ENCODE peak calls at places on chromosomes 2 and 18, in ten cellular contexts. Y, U, I, Z, X, R, N, G, C and J are unnamed samples.

GRCh38 chr2:66761826-66762225 is 326.9 kb downstream of the MEIS1 start:
- DNase-seq in Y (no peak), U (no peak), I (no peak), Z (no peak), X (no peak), R (no peak), N (no peak), G (no peak), C (no peak), J (no peak)

GRCh38 chr18:58590231-58590630 is 38.7 kb downstream of the ALPK2 start:
- DNase-seq in Y (no peak), U (no peak), I (no peak), Z (no peak), X (no peak), R (no peak), N (no peak), G (no peak), C (no peak), J (no peak)

GRCh38 chr18:58527116-58528010 is 101.5 kb downstream of the ALPK2 start:
- DNase-seq in Y (no peak), U (no peak), I (no peak), Z (no peak), X (no peak), R (no peak), N (no peak), G (no peak), C (no peak), J (no peak)

GRCh38 chr2:165070089-165070488 is 114.8 kb upstream of the SLC38A11 start:
- DNase-seq in Y (no peak), U (no peak), I (no peak), Z (no peak), X (no peak), R (no peak), N (peak; percentile 21), G (no peak), C (no peak), J (no peak)

GRCh38 chr2:160220001-160220400 is 19.9 kb upstream of the ITGB6 start:
- DNase-seq in Y (no peak), U (no peak), I (no peak), Z (no peak), X (no peak), R (no peak), N (no peak), G (no peak), C (no peak), J (no peak)

GRCh38 chr2:193895226-193895625 is 1700.5 kb upstream of the TMEFF2 start:
- DNase-seq in Y (no peak), U (no peak), I (no peak), Z (peak; percentile 17), X (no peak), R (no peak), N (no peak), G (no peak), C (no peak), J (no peak)

GRCh38 chr2:51795248-51795888 is 763.4 kb upstream of the NRXN1 start:
- DNase-seq in Y (peak; percentile 28), U (no peak), I (no peak), Z (peak; percentile 14), X (no peak), R (no peak), N (no peak), G (peak; percentile 88), C (no peak), J (no peak)

GRCh38 chr2:6524678-6525367 is 340.9 kb downstream of the CMPK2 start:
- DNase-seq in Y (no peak), U (no peak), I (no peak), Z (no peak), X (no peak), R (no peak), N (no peak), G (no peak), C (no peak), J (no peak)

GRCh38 chr18:75811156-75811555 is 383.7 kb upstream of the SMIM21 start:
- DNase-seq in Y (no peak), U (no peak), I (no peak), Z (no peak), X (no peak), R (no peak), N (no peak), G (no peak), C (no peak), J (no peak)

GRCh38 chr2:72026819-72027425 is 120.7 kb downstream of the CYP26B1 start:
- DNase-seq in Y (no peak), U (peak; percentile 9), I (no peak), Z (no peak), X (no peak), R (no peak), N (no peak), G (peak; percentile 28), C (no peak), J (no peak)

GRCh38 chr2:187544371-187545080 is 9.7 kb downstream of the TFPI start:
- DNase-seq in Y (peak; percentile 59), U (no peak), I (no peak), Z (peak; percentile 75), X (no peak), R (no peak), N (peak; percentile 41), G (no peak), C (no peak), J (no peak)

DNA sequence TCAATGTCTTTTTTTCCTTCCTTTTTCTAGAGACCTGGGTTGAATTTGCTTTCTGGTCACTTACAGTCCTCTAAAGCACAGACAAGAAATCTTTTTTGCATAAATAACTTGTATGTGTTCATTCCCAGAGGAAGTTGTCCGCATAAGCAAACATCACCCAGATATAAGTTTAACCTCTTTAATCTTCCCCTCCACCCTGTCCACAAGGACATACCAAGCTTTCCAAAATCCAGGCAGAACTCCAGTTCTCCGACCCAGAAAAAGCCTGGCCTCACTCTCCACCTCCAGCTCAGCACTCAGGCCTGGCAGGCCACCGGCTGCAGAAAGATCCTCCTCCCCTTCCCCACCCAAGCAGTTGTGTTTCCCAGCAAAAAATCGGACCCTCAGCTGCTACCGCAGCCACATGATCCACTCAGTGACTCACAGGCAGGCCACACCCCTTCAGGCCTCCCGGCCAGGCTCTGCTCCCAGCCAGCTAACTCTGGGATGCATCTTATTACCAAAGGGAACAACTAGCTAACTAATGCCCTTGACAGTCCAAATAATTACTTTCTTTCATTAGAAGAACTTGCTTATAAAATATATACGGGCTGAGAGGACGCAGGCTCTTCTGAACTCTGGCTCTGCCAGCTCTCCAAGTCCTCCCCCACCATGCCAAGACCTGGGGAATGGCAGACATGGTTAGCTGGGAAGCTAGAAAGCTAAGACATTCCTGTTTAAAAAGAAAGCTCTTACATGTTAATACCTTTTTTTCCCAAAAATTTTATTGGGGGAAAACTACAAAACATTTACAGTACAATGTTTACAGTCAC is 4.5 kb downstream of the ZFP36L2 start:
- DNase-seq in Y (peak; percentile 64), U (peak; percentile 89), I (peak; percentile 68), Z (peak; percentile 93), X (peak; percentile 93), R (peak; percentile 83), N (peak; percentile 82), G (peak; percentile 86), C (no peak), J (peak; percentile 93)
- TF ChIP-seq POLR2A in Y (no peak), U (peak; percentile 52), I (peak; percentile 81), Z (peak; percentile 71), X (peak; percentile 66), R (no peak), N (peak; percentile 72), G (no peak), C (no peak), J (peak; percentile 56)

DNA sequence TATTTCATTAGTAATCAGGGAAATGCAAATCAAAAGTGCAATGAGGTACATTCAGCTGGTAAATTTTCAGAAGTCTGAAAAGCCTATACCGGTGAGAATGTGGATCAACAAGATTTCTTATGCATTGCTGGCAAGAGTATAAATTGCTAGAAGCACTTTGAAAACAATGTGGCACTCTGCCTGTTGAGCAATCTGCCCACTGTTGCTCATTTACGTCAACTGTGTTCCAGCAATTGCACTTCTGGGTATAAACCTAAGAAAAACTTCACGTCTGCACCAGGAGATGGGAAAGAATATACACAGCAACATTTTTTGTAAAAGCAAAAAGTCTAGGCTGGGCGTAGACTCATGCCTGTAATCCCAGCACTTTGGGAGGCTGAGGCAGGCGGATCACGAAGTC is 40.8 kb downstream of the MTERF4 start:
- DNase-seq in Y (no peak), U (peak; percentile 74), I (no peak), Z (no peak), X (no peak), R (no peak), N (no peak), G (no peak), C (no peak), J (no peak)
- TF ChIP-seq POLR2AphosphoS5 in Y (no peak), U (peak; percentile 16), I (no peak), Z (no peak), X (no peak), R (no peak), N (peak; percentile 61), G (no peak), C (no peak), J (no peak)

DNA sequence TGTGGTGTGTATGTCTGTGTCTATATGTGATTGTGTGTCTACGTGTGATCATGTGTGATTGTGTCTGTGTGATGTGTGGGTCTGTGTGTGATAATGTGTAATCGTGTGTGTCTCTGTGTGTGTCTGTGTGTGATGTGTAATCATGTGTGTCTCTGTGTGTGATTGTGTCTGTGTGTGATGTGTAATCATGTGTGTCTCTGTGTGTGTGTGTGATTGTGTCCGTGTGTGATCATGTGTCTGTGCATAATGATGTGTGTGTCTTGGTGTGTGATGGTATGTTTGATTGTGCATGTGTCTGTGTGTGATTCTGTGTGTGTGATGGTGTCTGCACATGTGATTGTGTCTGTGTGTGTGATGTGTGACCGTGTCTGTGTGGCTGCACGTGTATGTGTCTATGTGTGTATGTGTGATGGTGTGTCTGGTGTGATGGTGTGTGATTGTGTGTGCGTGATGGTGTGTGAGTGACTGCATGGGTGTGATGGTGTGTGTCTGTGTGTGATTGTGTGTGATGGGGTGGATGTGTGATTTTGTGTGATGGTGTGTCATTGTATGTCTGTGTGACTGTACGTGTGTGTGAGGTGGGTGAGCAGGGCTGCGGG is 78.9 kb downstream of the RTP5 start:
- DNase-seq in Y (no peak), U (no peak), I (no peak), Z (no peak), X (no peak), R (no peak), N (no peak), G (no peak), C (no peak), J (no peak)
- H3K27me3 ChIP-seq in Y (no peaks in the 10 kb centered on the region), U (no peaks in the 10 kb centered on the region), I (peaks cover 7% of the 10 kb centered on the region), Z (no peaks in the 10 kb centered on the region), X (no peaks in the 10 kb centered on the region), R (no peaks in the 10 kb centered on the region), N (no peaks in the 10 kb centered on the region), G (peaks cover 19% of the 10 kb centered on the region), C (no peaks in the 10 kb centered on the region), J (peaks cover 6% of the 10 kb centered on the region)

DNA sequence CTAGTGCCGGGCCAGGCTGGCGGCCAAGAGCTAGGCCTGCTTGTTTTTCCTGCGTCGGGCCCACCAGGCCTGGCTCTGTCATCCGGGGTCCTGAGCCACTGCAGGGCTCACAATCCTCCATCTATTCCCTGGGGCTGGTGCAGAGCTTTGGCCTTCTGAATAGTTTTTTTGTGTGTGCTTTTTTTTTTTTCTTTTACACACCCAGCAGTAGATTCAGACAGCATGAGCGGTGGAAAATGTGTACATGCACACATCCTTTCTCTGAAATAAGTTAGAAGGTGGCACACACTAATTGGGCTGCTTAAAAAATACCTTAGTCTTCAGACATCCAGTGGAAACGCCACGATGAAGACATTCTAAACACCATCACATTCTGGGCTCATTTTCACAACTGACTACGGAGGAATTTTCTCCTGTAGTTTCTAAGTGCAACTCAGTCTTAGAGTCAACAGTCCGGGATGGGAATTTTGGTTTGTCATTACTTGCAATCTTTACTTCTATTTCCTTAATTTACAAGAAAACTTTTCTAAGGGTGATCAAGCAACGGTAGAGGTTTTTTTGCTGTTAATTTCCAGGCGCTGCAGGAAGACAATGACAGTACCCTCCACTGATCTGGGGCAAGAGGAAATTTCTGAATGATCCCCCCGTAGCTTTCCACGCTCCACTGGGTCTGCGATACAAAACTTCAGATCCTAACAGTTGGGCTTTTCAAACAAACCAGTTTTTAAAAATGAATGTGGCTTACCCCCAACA is 6.0 kb downstream of the ZFP36L2 start:
- DNase-seq in Y (no peak), U (no peak), I (no peak), Z (peak; percentile 71), X (peak; percentile 23), R (no peak), N (no peak), G (no peak), C (no peak), J (no peak)
- TF ChIP-seq POLR2A in Y (no peak), U (no peak), I (no peak), Z (peak; percentile 10), X (peak; percentile 8), R (no peak), N (no peak), G (no peak), C (no peak), J (no peak)